ENCODE peak calls at places on chromosomes 1 and 21, in five cellular contexts. One of them, this sample, is unnamed.

GRCh38 chr21:39633043-39633442 is 20.3 kb downstream of the B3GALT5 start:
- DNase-seq in midbrain: no peak
- DNase-seq in T47D: no peak
- DNase-seq in GM12865: no peak
- DNase-seq in GM04504: peak
- DNase-seq in this sample: no peak

GRCh38 chr1:153404086-153404635 is 12.2 kb upstream of the S100A7A start:
- DNase-seq in midbrain: no peak
- DNase-seq in T47D: no peak
- DNase-seq in GM12865: no peak
- DNase-seq in GM04504: no peak
- DNase-seq in this sample: no peak

GRCh38 chr1:113891631-113892220 is 4.3 kb upstream of the BCL2L15 start:
- DNase-seq in midbrain: no peak
- DNase-seq in T47D: no peak
- DNase-seq in GM12865: no peak
- DNase-seq in GM04504: no peak
- DNase-seq in this sample: no peak

GRCh38 chr1:32201011-32201855 is 838 bp downstream of the CCDC28B start:
- DNase-seq in midbrain: peak
- DNase-seq in T47D: no peak
- DNase-seq in GM12865: peak
- DNase-seq in GM04504: no peak
- DNase-seq in this sample: peak

GRCh38 chr1:17861685-17862084 is 106.6 kb downstream of the ACTL8 start:
- DNase-seq in midbrain: no peak
- DNase-seq in T47D: no peak
- DNase-seq in GM12865: no peak
- DNase-seq in GM04504: no peak
- DNase-seq in this sample: no peak

GRCh38 chr1:85692730-85693314 is 15.4 kb downstream of the ZNHIT6 start:
- DNase-seq in midbrain: peak
- DNase-seq in T47D: no peak
- DNase-seq in GM12865: no peak
- DNase-seq in GM04504: peak
- DNase-seq in this sample: no peak

GRCh38 chr1:112707217-112708001 is 482 bp upstream of the RHOC start:
- DNase-seq in midbrain: peak
- DNase-seq in T47D: peak
- DNase-seq in GM12865: peak
- DNase-seq in GM04504: peak
- DNase-seq in this sample: peak

GRCh38 chr1:201648911-201649775 is 110.2 kb downstream of the NAV1 start:
- DNase-seq in midbrain: no peak
- DNase-seq in T47D: no peak
- DNase-seq in GM12865: no peak
- DNase-seq in GM04504: no peak
- DNase-seq in this sample: no peak

This sample was measured in globus pallidus.